ENCODE peak calls at places on chromosomes 7 and 10, in nine cellular contexts. One of them, this sample, is unnamed.

GRCh38 chr10:121497513-121497912 is 100.7 kb downstream of the FGFR2 start:
- DNase-seq in nucleus accumbens: no peak
- DNase-seq in NCI-H774: no peak
- DNase-seq in GM23338: no peak
- DNase-seq in foreskin fibroblast: no peak
- DNase-seq in stimulated activated CD8-positive, alpha-beta memory T cell treated with anti-CD3 and anti-CD28 coated beads, Interleukin-2, amount 100 ng/mL, for 48 hours: no peak
- DNase-seq in right atrium auricular region: no peak
- DNase-seq in putamen: no peak
- DNase-seq in RCC 7860: no peak
- DNase-seq in this sample: no peak

GRCh38 chr10:24408365-24408764 is 199.4 kb downstream of the KIAA1217 start:
- DNase-seq in nucleus accumbens: no peak
- DNase-seq in NCI-H774: no peak
- DNase-seq in GM23338: no peak
- DNase-seq in foreskin fibroblast: no peak
- DNase-seq in stimulated activated CD8-positive, alpha-beta memory T cell treated with anti-CD3 and anti-CD28 coated beads, Interleukin-2, amount 100 ng/mL, for 48 hours: no peak
- DNase-seq in right atrium auricular region: no peak
- DNase-seq in putamen: no peak
- DNase-seq in RCC 7860: no peak
- DNase-seq in this sample: no peak

GRCh38 chr10:112311481-112311880 is 28.3 kb downstream of the TECTB start:
- DNase-seq in nucleus accumbens: no peak
- DNase-seq in NCI-H774: no peak
- DNase-seq in GM23338: no peak
- DNase-seq in foreskin fibroblast: no peak
- DNase-seq in stimulated activated CD8-positive, alpha-beta memory T cell treated with anti-CD3 and anti-CD28 coated beads, Interleukin-2, amount 100 ng/mL, for 48 hours: no peak
- DNase-seq in right atrium auricular region: no peak
- DNase-seq in putamen: no peak
- DNase-seq in RCC 7860: no peak
- DNase-seq in this sample: no peak

GRCh38 chr7:74343281-74344127 is 54.3 kb downstream of the CLIP2 start:
- DNase-seq in nucleus accumbens: no peak
- DNase-seq in NCI-H774: no peak
- DNase-seq in GM23338: no peak
- DNase-seq in foreskin fibroblast: peak; percentile 75
- DNase-seq in stimulated activated CD8-positive, alpha-beta memory T cell treated with anti-CD3 and anti-CD28 coated beads, Interleukin-2, amount 100 ng/mL, for 48 hours: no peak
- DNase-seq in right atrium auricular region: no peak
- DNase-seq in putamen: no peak
- DNase-seq in RCC 7860: peak; percentile 96
- DNase-seq in this sample: no peak

GRCh38 chr7:140723002-140723401 is 26.5 kb downstream of the NDUFB2 start:
- DNase-seq in nucleus accumbens: no peak
- DNase-seq in NCI-H774: no peak
- DNase-seq in GM23338: no peak
- DNase-seq in foreskin fibroblast: no peak
- DNase-seq in stimulated activated CD8-positive, alpha-beta memory T cell treated with anti-CD3 and anti-CD28 coated beads, Interleukin-2, amount 100 ng/mL, for 48 hours: no peak
- DNase-seq in right atrium auricular region: no peak
- DNase-seq in putamen: no peak
- DNase-seq in RCC 7860: no peak
- DNase-seq in this sample: no peak

GRCh38 chr7:22549667-22550513 is 49.9 kb upstream of the STEAP1B start:
- DNase-seq in nucleus accumbens: no peak
- DNase-seq in NCI-H774: peak; percentile 54
- DNase-seq in GM23338: peak; percentile 93
- DNase-seq in foreskin fibroblast: no peak
- DNase-seq in stimulated activated CD8-positive, alpha-beta memory T cell treated with anti-CD3 and anti-CD28 coated beads, Interleukin-2, amount 100 ng/mL, for 48 hours: no peak
- DNase-seq in right atrium auricular region: no peak
- DNase-seq in putamen: no peak
- DNase-seq in RCC 7860: no peak
- DNase-seq in this sample: no peak

GRCh38 chr10:78332013-78332412 is 298.4 kb downstream of the RPS24 start:
- DNase-seq in nucleus accumbens: no peak
- DNase-seq in NCI-H774: no peak
- DNase-seq in GM23338: no peak
- DNase-seq in foreskin fibroblast: no peak
- DNase-seq in stimulated activated CD8-positive, alpha-beta memory T cell treated with anti-CD3 and anti-CD28 coated beads, Interleukin-2, amount 100 ng/mL, for 48 hours: no peak
- DNase-seq in right atrium auricular region: peak; percentile 57
- DNase-seq in putamen: no peak
- DNase-seq in RCC 7860: no peak
- DNase-seq in this sample: no peak

GRCh38 chr7:151233804-151234203 is 1.5 kb downstream of the CHPF2 start:
- DNase-seq in nucleus accumbens: no peak
- DNase-seq in NCI-H774: no peak
- DNase-seq in GM23338: no peak
- DNase-seq in foreskin fibroblast: no peak
- DNase-seq in stimulated activated CD8-positive, alpha-beta memory T cell treated with anti-CD3 and anti-CD28 coated beads, Interleukin-2, amount 100 ng/mL, for 48 hours: no peak
- DNase-seq in right atrium auricular region: no peak
- DNase-seq in putamen: no peak
- DNase-seq in RCC 7860: no peak
- DNase-seq in this sample: no peak

GRCh38 chr10:2949948-2950354 is 117.4 kb upstream of the PFKP start:
- DNase-seq in nucleus accumbens: no peak
- DNase-seq in NCI-H774: no peak
- DNase-seq in GM23338: no peak
- DNase-seq in foreskin fibroblast: no peak
- DNase-seq in stimulated activated CD8-positive, alpha-beta memory T cell treated with anti-CD3 and anti-CD28 coated beads, Interleukin-2, amount 100 ng/mL, for 48 hours: peak; percentile 39
- DNase-seq in right atrium auricular region: no peak
- DNase-seq in putamen: peak; percentile 9
- DNase-seq in RCC 7860: peak; percentile 78
- DNase-seq in this sample: no peak

GRCh38 chr10:124522903-124523260 is 61.3 kb downstream of the LHPP start:
- DNase-seq in nucleus accumbens: no peak
- DNase-seq in NCI-H774: peak; percentile 3
- DNase-seq in GM23338: no peak
- DNase-seq in foreskin fibroblast: no peak
- DNase-seq in stimulated activated CD8-positive, alpha-beta memory T cell treated with anti-CD3 and anti-CD28 coated beads, Interleukin-2, amount 100 ng/mL, for 48 hours: no peak
- DNase-seq in right atrium auricular region: no peak
- DNase-seq in putamen: no peak
- DNase-seq in RCC 7860: no peak
- DNase-seq in this sample: no peak

GRCh38 chr10:88330174-88330573 is 252.9 kb downstream of the RNLS start:
- DNase-seq in nucleus accumbens: no peak
- DNase-seq in NCI-H774: no peak
- DNase-seq in GM23338: no peak
- DNase-seq in foreskin fibroblast: no peak
- DNase-seq in stimulated activated CD8-positive, alpha-beta memory T cell treated with anti-CD3 and anti-CD28 coated beads, Interleukin-2, amount 100 ng/mL, for 48 hours: no peak
- DNase-seq in right atrium auricular region: no peak
- DNase-seq in putamen: no peak
- DNase-seq in RCC 7860: no peak
- DNase-seq in this sample: no peak

GRCh38 chr10:2623675-2624274 is 443.6 kb upstream of the PFKP start:
- DNase-seq in nucleus accumbens: no peak
- DNase-seq in NCI-H774: no peak
- DNase-seq in GM23338: no peak
- DNase-seq in foreskin fibroblast: no peak
- DNase-seq in stimulated activated CD8-positive, alpha-beta memory T cell treated with anti-CD3 and anti-CD28 coated beads, Interleukin-2, amount 100 ng/mL, for 48 hours: no peak
- DNase-seq in right atrium auricular region: no peak
- DNase-seq in putamen: no peak
- DNase-seq in RCC 7860: no peak
- DNase-seq in this sample: no peak

GRCh38 chr10:89427629-89428028 is 13.3 kb downstream of the IFIT5 start:
- DNase-seq in nucleus accumbens: no peak
- DNase-seq in NCI-H774: no peak
- DNase-seq in GM23338: no peak
- DNase-seq in foreskin fibroblast: peak; percentile 72
- DNase-seq in stimulated activated CD8-positive, alpha-beta memory T cell treated with anti-CD3 and anti-CD28 coated beads, Interleukin-2, amount 100 ng/mL, for 48 hours: no peak
- DNase-seq in right atrium auricular region: no peak
- DNase-seq in putamen: no peak
- DNase-seq in RCC 7860: peak; percentile 64
- DNase-seq in this sample: no peak

GRCh38 chr7:18828333-18829100 is 288.9 kb downstream of the TWIST1 start:
- DNase-seq in nucleus accumbens: no peak
- DNase-seq in NCI-H774: no peak
- DNase-seq in GM23338: no peak
- DNase-seq in foreskin fibroblast: no peak
- DNase-seq in stimulated activated CD8-positive, alpha-beta memory T cell treated with anti-CD3 and anti-CD28 coated beads, Interleukin-2, amount 100 ng/mL, for 48 hours: no peak
- DNase-seq in right atrium auricular region: no peak
- DNase-seq in putamen: no peak
- DNase-seq in RCC 7860: no peak
- DNase-seq in this sample: no peak

GRCh38 chr10:23405540-23405939 is 33.3 kb upstream of the OTUD1 start:
- DNase-seq in nucleus accumbens: no peak
- DNase-seq in NCI-H774: no peak
- DNase-seq in GM23338: no peak
- DNase-seq in foreskin fibroblast: no peak
- DNase-seq in stimulated activated CD8-positive, alpha-beta memory T cell treated with anti-CD3 and anti-CD28 coated beads, Interleukin-2, amount 100 ng/mL, for 48 hours: no peak
- DNase-seq in right atrium auricular region: no peak
- DNase-seq in putamen: no peak
- DNase-seq in RCC 7860: no peak
- DNase-seq in this sample: no peak